ENCODE peak calls at places on chromosome 10, in six cellular contexts. One of them, this sample, is unnamed.

GRCh38 chr10:6050801-6051445 is 11.2 kb downstream of the IL2RA start:
- DNase-seq in activated T-cell treated with anti-CD3 and anti-CD28 coated beads, Interleukin-2, amount 50 U/mL, for 72 hours: peak; percentile 91
- DNase-seq in B cell: peak; percentile 91
- DNase-seq in small intestine: peak; percentile 92
- DNase-seq in nucleus accumbens: no peak
- DNase-seq in stimulated activated CD4-positive, alpha-beta T cell treated with anti-CD3 and anti-CD28 coated beads, Interleukin-1b, Interleukin-23, amount 100 ng/mL, for 4 hours: peak; percentile 81
- DNase-seq in this sample: peak; percentile 68

GRCh38 chr10:93873427-93874115 is 20.2 kb upstream of the SLC35G1 start:
- DNase-seq in activated T-cell treated with anti-CD3 and anti-CD28 coated beads, Interleukin-2, amount 50 U/mL, for 72 hours: no peak
- DNase-seq in B cell: no peak
- DNase-seq in small intestine: peak; percentile 71
- DNase-seq in nucleus accumbens: no peak
- DNase-seq in stimulated activated CD4-positive, alpha-beta T cell treated with anti-CD3 and anti-CD28 coated beads, Interleukin-1b, Interleukin-23, amount 100 ng/mL, for 4 hours: no peak
- DNase-seq in this sample: no peak

GRCh38 chr10:70648427-70648826 is 23.9 kb upstream of the ADAMTS14 start:
- DNase-seq in activated T-cell treated with anti-CD3 and anti-CD28 coated beads, Interleukin-2, amount 50 U/mL, for 72 hours: no peak
- DNase-seq in B cell: no peak
- DNase-seq in small intestine: no peak
- DNase-seq in nucleus accumbens: no peak
- DNase-seq in stimulated activated CD4-positive, alpha-beta T cell treated with anti-CD3 and anti-CD28 coated beads, Interleukin-1b, Interleukin-23, amount 100 ng/mL, for 4 hours: no peak
- DNase-seq in this sample: no peak

GRCh38 chr10:78250313-78251040 is 216.8 kb downstream of the RPS24 start:
- DNase-seq in activated T-cell treated with anti-CD3 and anti-CD28 coated beads, Interleukin-2, amount 50 U/mL, for 72 hours: no peak
- DNase-seq in B cell: no peak
- DNase-seq in small intestine: no peak
- DNase-seq in nucleus accumbens: no peak
- DNase-seq in stimulated activated CD4-positive, alpha-beta T cell treated with anti-CD3 and anti-CD28 coated beads, Interleukin-1b, Interleukin-23, amount 100 ng/mL, for 4 hours: no peak
- DNase-seq in this sample: no peak

GRCh38 chr10:89206402-89207180 is 526 bp downstream of the CH25H start:
- DNase-seq in activated T-cell treated with anti-CD3 and anti-CD28 coated beads, Interleukin-2, amount 50 U/mL, for 72 hours: peak; percentile 29
- DNase-seq in B cell: no peak
- DNase-seq in small intestine: peak; percentile 17
- DNase-seq in nucleus accumbens: no peak
- DNase-seq in stimulated activated CD4-positive, alpha-beta T cell treated with anti-CD3 and anti-CD28 coated beads, Interleukin-1b, Interleukin-23, amount 100 ng/mL, for 4 hours: peak; percentile 16
- DNase-seq in this sample: peak; percentile 73

GRCh38 chr10:16989826-16990293 is 139.8 kb downstream of the CUBN start:
- DNase-seq in activated T-cell treated with anti-CD3 and anti-CD28 coated beads, Interleukin-2, amount 50 U/mL, for 72 hours: no peak
- DNase-seq in B cell: no peak
- DNase-seq in small intestine: no peak
- DNase-seq in nucleus accumbens: no peak
- DNase-seq in stimulated activated CD4-positive, alpha-beta T cell treated with anti-CD3 and anti-CD28 coated beads, Interleukin-1b, Interleukin-23, amount 100 ng/mL, for 4 hours: no peak
- DNase-seq in this sample: no peak

GRCh38 chr10:34911661-34912205 is 96.6 kb upstream of the PARD3 start:
- DNase-seq in activated T-cell treated with anti-CD3 and anti-CD28 coated beads, Interleukin-2, amount 50 U/mL, for 72 hours: no peak
- DNase-seq in B cell: no peak
- DNase-seq in small intestine: no peak
- DNase-seq in nucleus accumbens: no peak
- DNase-seq in stimulated activated CD4-positive, alpha-beta T cell treated with anti-CD3 and anti-CD28 coated beads, Interleukin-1b, Interleukin-23, amount 100 ng/mL, for 4 hours: no peak
- DNase-seq in this sample: no peak

GRCh38 chr10:47024399-47025252 is 113.4 kb downstream of the PTPN20 start:
- DNase-seq in activated T-cell treated with anti-CD3 and anti-CD28 coated beads, Interleukin-2, amount 50 U/mL, for 72 hours: peak; percentile 71
- DNase-seq in B cell: peak; percentile 58
- DNase-seq in small intestine: peak; percentile 79
- DNase-seq in nucleus accumbens: peak; percentile 51
- DNase-seq in stimulated activated CD4-positive, alpha-beta T cell treated with anti-CD3 and anti-CD28 coated beads, Interleukin-1b, Interleukin-23, amount 100 ng/mL, for 4 hours: peak; percentile 59
- DNase-seq in this sample: peak; percentile 90

GRCh38 chr10:102549549-102549948 is 45.8 kb downstream of the SUFU start:
- DNase-seq in activated T-cell treated with anti-CD3 and anti-CD28 coated beads, Interleukin-2, amount 50 U/mL, for 72 hours: no peak
- DNase-seq in B cell: no peak
- DNase-seq in small intestine: no peak
- DNase-seq in nucleus accumbens: no peak
- DNase-seq in stimulated activated CD4-positive, alpha-beta T cell treated with anti-CD3 and anti-CD28 coated beads, Interleukin-1b, Interleukin-23, amount 100 ng/mL, for 4 hours: no peak
- DNase-seq in this sample: no peak

GRCh38 chr10:7243873-7244272 is 167.0 kb downstream of the SFMBT2 start:
- DNase-seq in activated T-cell treated with anti-CD3 and anti-CD28 coated beads, Interleukin-2, amount 50 U/mL, for 72 hours: no peak
- DNase-seq in B cell: no peak
- DNase-seq in small intestine: peak; percentile 14
- DNase-seq in nucleus accumbens: no peak
- DNase-seq in stimulated activated CD4-positive, alpha-beta T cell treated with anti-CD3 and anti-CD28 coated beads, Interleukin-1b, Interleukin-23, amount 100 ng/mL, for 4 hours: no peak
- DNase-seq in this sample: no peak

GRCh38 chr10:96025566-96025965 is 17.8 kb upstream of the CCNJ start:
- DNase-seq in activated T-cell treated with anti-CD3 and anti-CD28 coated beads, Interleukin-2, amount 50 U/mL, for 72 hours: no peak
- DNase-seq in B cell: no peak
- DNase-seq in small intestine: peak; percentile 12
- DNase-seq in nucleus accumbens: no peak
- DNase-seq in stimulated activated CD4-positive, alpha-beta T cell treated with anti-CD3 and anti-CD28 coated beads, Interleukin-1b, Interleukin-23, amount 100 ng/mL, for 4 hours: no peak
- DNase-seq in this sample: no peak